ENCODE peak calls at places on chromosomes 5 and 9, in five cellular contexts. One of them, this sample, is unnamed.

GRCh38 chr5:18977880-18978279 is 1010.1 kb downstream of the CDH18 start:
- DNase-seq in kidney glomerular epithelial cell: no peak
- DNase-seq in HFFc6: no peak
- DNase-seq in iPS-NIHi11: no peak
- DNase-seq in foreskin fibroblast: no peak
- DNase-seq in this sample: no peak

GRCh38 chr5:169688106-169688505 is 51.0 kb downstream of the DOCK2 start:
- DNase-seq in kidney glomerular epithelial cell: no peak
- DNase-seq in HFFc6: no peak
- DNase-seq in iPS-NIHi11: no peak
- DNase-seq in foreskin fibroblast: no peak
- DNase-seq in this sample: no peak

GRCh38 chr9:33196736-33197135 is 29.6 kb upstream of the B4GALT1 start:
- DNase-seq in kidney glomerular epithelial cell: no peak
- DNase-seq in HFFc6: no peak
- DNase-seq in iPS-NIHi11: no peak
- DNase-seq in foreskin fibroblast: no peak
- DNase-seq in this sample: no peak

GRCh38 chr9:81635526-81636279 is 53.6 kb downstream of the TLE1 start:
- DNase-seq in kidney glomerular epithelial cell: peak
- DNase-seq in HFFc6: peak
- DNase-seq in iPS-NIHi11: no peak
- DNase-seq in foreskin fibroblast: peak
- DNase-seq in this sample: no peak

GRCh38 chr5:131423056-131423455 is 159.2 kb downstream of the CDC42SE2 start:
- DNase-seq in kidney glomerular epithelial cell: no peak
- DNase-seq in HFFc6: no peak
- DNase-seq in iPS-NIHi11: peak
- DNase-seq in foreskin fibroblast: no peak
- DNase-seq in this sample: peak

GRCh38 chr5:61964199-61964598 is 341.8 kb upstream of the KIF2A start:
- DNase-seq in kidney glomerular epithelial cell: no peak
- DNase-seq in HFFc6: no peak
- DNase-seq in iPS-NIHi11: no peak
- DNase-seq in foreskin fibroblast: peak
- DNase-seq in this sample: peak

GRCh38 chr9:115882911-115883310 is 270.7 kb upstream of the PAPPA start:
- DNase-seq in kidney glomerular epithelial cell: no peak
- DNase-seq in HFFc6: peak
- DNase-seq in iPS-NIHi11: no peak
- DNase-seq in foreskin fibroblast: peak
- DNase-seq in this sample: peak

GRCh38 chr9:109314011-109314531 is 6.8 kb downstream of the EPB41L4B start:
- DNase-seq in kidney glomerular epithelial cell: no peak
- DNase-seq in HFFc6: no peak
- DNase-seq in iPS-NIHi11: no peak
- DNase-seq in foreskin fibroblast: no peak
- DNase-seq in this sample: peak

GRCh38 chr5:76345582-76345981 is 57.5 kb upstream of the IQGAP2 start:
- DNase-seq in kidney glomerular epithelial cell: no peak
- DNase-seq in HFFc6: no peak
- DNase-seq in iPS-NIHi11: no peak
- DNase-seq in foreskin fibroblast: no peak
- DNase-seq in this sample: peak

GRCh38 chr9:126411225-126411947 is 84.8 kb downstream of the MVB12B start:
- DNase-seq in kidney glomerular epithelial cell: peak
- DNase-seq in HFFc6: no peak
- DNase-seq in iPS-NIHi11: no peak
- DNase-seq in foreskin fibroblast: no peak
- DNase-seq in this sample: peak